ENCODE peak calls at places on chromosomes 13 and 19, in nine cellular contexts. One of them, this sample, is unnamed.

GRCh38 chr19:39406656-39407393 is at the start of gene ZFP36:
- DNase-seq in HCT116: peak; percentile 68
- DNase-seq in B cell: peak; percentile 93
- DNase-seq in anterior cingulate cortex: peak; percentile 54
- DNase-seq in NCI-H146: peak; percentile 78
- DNase-seq in MM.1S: peak; percentile 81
- DNase-seq in esophagus muscularis mucosa: peak; percentile 99
- DNase-seq in activated CD4-positive, alpha-beta T cell treated with anti-CD3 and anti-CD28 coated beads for 48 hours: peak; percentile 90
- DNase-seq in CD8-positive, alpha-beta T cell: peak; percentile 85
- DNase-seq in this sample: peak; percentile 59

GRCh38 chr13:72959643-72960042 is 99.2 kb upstream of the KLF5 start:
- DNase-seq in activated CD4-positive, alpha-beta T cell treated with anti-CD3 and anti-CD28 coated beads for 48 hours: no peak
- DNase-seq in MM.1S: no peak
- DNase-seq in anterior cingulate cortex: no peak
- DNase-seq in esophagus muscularis mucosa: no peak
- DNase-seq in B cell: no peak
- DNase-seq in HCT116: no peak
- DNase-seq in NCI-H146: no peak
- DNase-seq in CD8-positive, alpha-beta T cell: no peak
- DNase-seq in this sample: no peak

GRCh38 chr19:2341247-2341705 is 12.8 kb downstream of the SPPL2B start:
- DNase-seq in B cell: no peak
- DNase-seq in esophagus muscularis mucosa: no peak
- DNase-seq in NCI-H146: no peak
- DNase-seq in MM.1S: no peak
- DNase-seq in CD8-positive, alpha-beta T cell: no peak
- DNase-seq in HCT116: no peak
- DNase-seq in activated CD4-positive, alpha-beta T cell treated with anti-CD3 and anti-CD28 coated beads for 48 hours: no peak
- DNase-seq in anterior cingulate cortex: no peak
- DNase-seq in this sample: no peak

GRCh38 chr13:88670509-88670908 is 999.3 kb downstream of the SLITRK5 start:
- DNase-seq in CD8-positive, alpha-beta T cell: no peak
- DNase-seq in MM.1S: no peak
- DNase-seq in anterior cingulate cortex: no peak
- DNase-seq in NCI-H146: no peak
- DNase-seq in HCT116: no peak
- DNase-seq in B cell: no peak
- DNase-seq in activated CD4-positive, alpha-beta T cell treated with anti-CD3 and anti-CD28 coated beads for 48 hours: no peak
- DNase-seq in esophagus muscularis mucosa: no peak
- DNase-seq in this sample: no peak

GRCh38 chr19:41377977-41378707 is 1.8 kb downstream of the TMEM91 start:
- DNase-seq in HCT116: no peak
- DNase-seq in MM.1S: no peak
- DNase-seq in CD8-positive, alpha-beta T cell: no peak
- DNase-seq in activated CD4-positive, alpha-beta T cell treated with anti-CD3 and anti-CD28 coated beads for 48 hours: no peak
- DNase-seq in B cell: peak; percentile 57
- DNase-seq in esophagus muscularis mucosa: no peak
- DNase-seq in anterior cingulate cortex: no peak
- DNase-seq in NCI-H146: no peak
- DNase-seq in this sample: no peak

GRCh38 chr19:47094557-47095517 is 18.7 kb downstream of the ZC3H4 start:
- DNase-seq in MM.1S: no peak
- DNase-seq in NCI-H146: no peak
- DNase-seq in anterior cingulate cortex: no peak
- DNase-seq in B cell: no peak
- DNase-seq in CD8-positive, alpha-beta T cell: no peak
- DNase-seq in activated CD4-positive, alpha-beta T cell treated with anti-CD3 and anti-CD28 coated beads for 48 hours: peak; percentile 61
- DNase-seq in HCT116: no peak
- DNase-seq in esophagus muscularis mucosa: no peak
- DNase-seq in this sample: no peak

GRCh38 chr19:1343026-1343425 is 40.7 kb upstream of the NDUFS7 start:
- DNase-seq in MM.1S: no peak
- DNase-seq in activated CD4-positive, alpha-beta T cell treated with anti-CD3 and anti-CD28 coated beads for 48 hours: no peak
- DNase-seq in NCI-H146: no peak
- DNase-seq in anterior cingulate cortex: no peak
- DNase-seq in CD8-positive, alpha-beta T cell: no peak
- DNase-seq in B cell: no peak
- DNase-seq in esophagus muscularis mucosa: no peak
- DNase-seq in HCT116: no peak
- DNase-seq in this sample: no peak

GRCh38 chr19:18861917-18862316 is 30.2 kb downstream of the UPF1 start:
- DNase-seq in CD8-positive, alpha-beta T cell: no peak
- DNase-seq in B cell: no peak
- DNase-seq in NCI-H146: no peak
- DNase-seq in esophagus muscularis mucosa: no peak
- DNase-seq in HCT116: no peak
- DNase-seq in activated CD4-positive, alpha-beta T cell treated with anti-CD3 and anti-CD28 coated beads for 48 hours: no peak
- DNase-seq in MM.1S: no peak
- DNase-seq in anterior cingulate cortex: no peak
- DNase-seq in this sample: no peak

GRCh38 chr19:51441410-51442390 is 16.6 kb downstream of the SIGLEC8 start:
- DNase-seq in HCT116: no peak
- DNase-seq in B cell: peak; percentile 80
- DNase-seq in activated CD4-positive, alpha-beta T cell treated with anti-CD3 and anti-CD28 coated beads for 48 hours: peak; percentile 93
- DNase-seq in anterior cingulate cortex: no peak
- DNase-seq in NCI-H146: no peak
- DNase-seq in MM.1S: no peak
- DNase-seq in esophagus muscularis mucosa: no peak
- DNase-seq in CD8-positive, alpha-beta T cell: peak; percentile 56
- DNase-seq in this sample: no peak

GRCh38 chr13:24927810-24928404 is 163.9 kb downstream of the RNF17 start:
- DNase-seq in CD8-positive, alpha-beta T cell: no peak
- DNase-seq in activated CD4-positive, alpha-beta T cell treated with anti-CD3 and anti-CD28 coated beads for 48 hours: no peak
- DNase-seq in NCI-H146: no peak
- DNase-seq in B cell: no peak
- DNase-seq in anterior cingulate cortex: no peak
- DNase-seq in esophagus muscularis mucosa: no peak
- DNase-seq in HCT116: no peak
- DNase-seq in MM.1S: peak; percentile 63
- DNase-seq in this sample: no peak

GRCh38 chr13:97005631-97006262 is 11.5 kb upstream of the OXGR1 start:
- DNase-seq in MM.1S: no peak
- DNase-seq in anterior cingulate cortex: no peak
- DNase-seq in esophagus muscularis mucosa: no peak
- DNase-seq in CD8-positive, alpha-beta T cell: no peak
- DNase-seq in activated CD4-positive, alpha-beta T cell treated with anti-CD3 and anti-CD28 coated beads for 48 hours: no peak
- DNase-seq in NCI-H146: no peak
- DNase-seq in B cell: no peak
- DNase-seq in HCT116: no peak
- DNase-seq in this sample: no peak